ENCODE peak calls at places on chromosomes 7 and 10, in ten cellular contexts. K, M, J, D, T, S, O, E, N and H are unnamed samples.

GRCh38 chr10:119479532-119479931 is 63.0 kb downstream of the RGS10 start:
- DNase-seq in S (no peak), K (no peak), O (no peak), E (no peak), N (no peak), T (no peak), D (no peak), J (no peak), M (peak; percentile 18), H (no peak)

GRCh38 chr10:93968452-93969044 is 25.2 kb upstream of the PLCE1 start:
- DNase-seq in D (no peak), E (no peak), J (no peak), T (no peak), N (no peak), S (no peak), K (no peak), O (no peak), M (no peak), H (no peak)

GRCh38 chr10:77669892-77670291 is 32.3 kb upstream of the KCNMA1 start:
- DNase-seq in N (no peak), K (no peak), M (peak; percentile 41), S (no peak), J (no peak), O (no peak), D (no peak), T (no peak), E (no peak), H (no peak)

GRCh38 chr10:121113906-121114305 is 262.7 kb downstream of the WDR11 start:
- DNase-seq in N (no peak), E (no peak), O (no peak), S (no peak), K (no peak), T (no peak), D (no peak), M (no peak), J (no peak), H (no peak)

GRCh38 chr10:5034588-5034987 is 30.9 kb upstream of the AKR1C2 start:
- DNase-seq in M (no peak), K (no peak), O (no peak), E (no peak), J (no peak), S (no peak), N (no peak), D (no peak), T (no peak), H (no peak)

GRCh38 chr7:4871930-4872675 is 10.3 kb upstream of the PAPOLB start:
- DNase-seq in J (no peak), S (no peak), M (no peak), N (no peak), K (no peak), D (no peak), O (no peak), T (no peak), E (peak; percentile 99), H (no peak)

GRCh38 chr10:32893431-32893830 is 64.6 kb downstream of the ITGB1 start:
- DNase-seq in N (no peak), O (no peak), K (no peak), E (no peak), T (no peak), D (no peak), M (peak; percentile 18), S (peak; percentile 64), J (no peak), H (no peak)

GRCh38 chr7:17195576-17195975 is 102.9 kb upstream of the AHR start:
- DNase-seq in E (no peak), M (no peak), N (no peak), J (no peak), O (no peak), S (no peak), K (no peak), T (no peak), D (no peak), H (no peak)

GRCh38 chr10:75622503-75622902 is 191.1 kb downstream of the LRMDA start:
- DNase-seq in M (no peak), K (no peak), N (no peak), D (no peak), E (no peak), O (no peak), T (no peak), S (no peak), J (no peak), H (no peak)

GRCh38 chr7:141244466-141244865 is 170.6 kb downstream of the TMEM178B start:
- DNase-seq in K (no peak), T (no peak), S (no peak), D (no peak), M (no peak), O (no peak), N (no peak), J (no peak), E (no peak), H (no peak)

GRCh38 chr7:137535579-137535978 is 192.0 kb upstream of the PTN start:
- DNase-seq in M (no peak), O (no peak), S (no peak), E (no peak), J (no peak), T (no peak), N (no peak), D (no peak), K (no peak), H (no peak)

GRCh38 chr10:13848530-13849425 is 262.0 kb downstream of the PRPF18 start:
- DNase-seq in K (no peak), M (no peak), S (no peak), O (no peak), T (no peak), D (no peak), E (peak; percentile 69), N (no peak), J (no peak), H (no peak)

GRCh38 chr7:107147464-107148214 is 21.2 kb upstream of the HBP1 start:
- DNase-seq in N (no peak), E (peak; percentile 51), J (no peak), M (peak; percentile 50), O (no peak), K (peak; percentile 33), S (peak; percentile 43), D (no peak), T (no peak), H (peak; percentile 23)

GRCh38 chr10:133127291-133128125 is 32.5 kb upstream of the KNDC1 start:
- DNase-seq in T (no peak), S (peak; percentile 54), E (peak; percentile 79), D (no peak), O (no peak), N (peak; percentile 51), K (peak; percentile 15), J (peak; percentile 56), M (no peak), H (no peak)

GRCh38 chr10:75607576-75607975 is 176.2 kb downstream of the LRMDA start:
- DNase-seq in M (no peak), J (no peak), D (no peak), N (no peak), S (no peak), K (no peak), O (no peak), T (no peak), E (no peak), H (no peak)

GRCh38 chr7:11648980-11649379 is 183.0 kb downstream of the THSD7A start:
- DNase-seq in S (no peak), J (no peak), O (no peak), D (no peak), M (no peak), E (no peak), N (no peak), K (no peak), T (no peak), H (no peak)

GRCh38 chr10:121187375-121187774 is 336.2 kb downstream of the WDR11 start:
- DNase-seq in K (no peak), J (no peak), D (no peak), S (no peak), T (no peak), N (no peak), O (no peak), E (no peak), M (no peak), H (no peak)

GRCh38 chr7:13742126-13742525 is 247.3 kb downstream of the ETV1 start:
- DNase-seq in J (no peak), S (no peak), K (no peak), D (no peak), E (no peak), T (no peak), M (peak; percentile 65), N (no peak), O (peak; percentile 63), H (no peak)

GRCh38 chr10:45419673-45420020 is 45.6 kb downstream of the ALOX5 start:
- DNase-seq in M (no peak), D (no peak), T (no peak), E (peak; percentile 59), K (no peak), O (no peak), N (peak; percentile 69), J (no peak), S (no peak), H (no peak)

GRCh38 chr7:71616217-71616616 is 484.3 kb downstream of the GALNT17 start:
- DNase-seq in D (no peak), K (no peak), S (no peak), J (no peak), T (no peak), M (no peak), N (no peak), E (no peak), O (no peak), H (no peak)

GRCh38 chr7:14936530-14936929 is 34.0 kb upstream of the DGKB start:
- DNase-seq in E (no peak), D (no peak), T (no peak), M (peak; percentile 35), O (no peak), K (no peak), J (no peak), S (peak; percentile 9), N (peak; percentile 22), H (no peak)

GRCh38 chr10:7239312-7239985 is 171.4 kb downstream of the SFMBT2 start:
- DNase-seq in O (no peak), K (no peak), M (no peak), E (no peak), N (no peak), T (no peak), S (no peak), J (no peak), D (no peak), H (no peak)

GRCh38 chr10:77117501-77117900 is 520.1 kb downstream of the KCNMA1 start:
- DNase-seq in M (no peak), D (no peak), J (no peak), T (no peak), K (no peak), N (no peak), E (no peak), S (no peak), O (no peak), H (no peak)

GRCh38 chr10:17185873-17186272 is 15.6 kb downstream of the TRDMT1 start:
- DNase-seq in D (no peak), M (no peak), E (no peak), S (no peak), K (no peak), J (no peak), O (no peak), T (no peak), N (no peak), H (no peak)

GRCh38 chr7:65371468-65371867 is 2.2 kb upstream of the ZNF92 start:
- DNase-seq in D (no peak), M (no peak), O (no peak), J (no peak), N (no peak), T (no peak), K (no peak), S (no peak), E (no peak), H (no peak)

GRCh38 chr7:45223728-45224630 is 66.4 kb downstream of the RAMP3 start:
- DNase-seq in D (no peak), J (no peak), O (no peak), E (no peak), S (no peak), K (no peak), N (no peak), M (no peak), T (no peak), H (no peak)

GRCh38 chr7:6422926-6423632 is 24.7 kb downstream of the DAGLB start:
- DNase-seq in J (no peak), S (no peak), K (no peak), E (no peak), O (no peak), N (no peak), D (no peak), T (no peak), M (no peak), H (no peak)

GRCh38 chr7:26157520-26158105 is 5.6 kb downstream of the NFE2L3 start:
- DNase-seq in T (no peak), D (no peak), J (no peak), E (no peak), M (no peak), N (no peak), S (no peak), O (no peak), K (no peak), H (no peak)